ENCODE peak calls at places on chromosome 14, in ten cellular contexts. One of them, this sample, is unnamed.

GRCh38 chr14:83006071-83006670 is 1472.5 kb upstream of the SEL1L start:
- DNase-seq in WTC11: no peak
- DNase-seq in CD8-positive, alpha-beta T cell: no peak
- DNase-seq in glutamatergic neuron: no peak
- DNase-seq in esophagus muscularis mucosa: no peak
- DNase-seq in left lung: peak
- DNase-seq in mammary epithelial cell: no peak
- DNase-seq in GM13977: no peak
- DNase-seq in sigmoid colon: no peak
- DNase-seq in neural crest cell: no peak
- DNase-seq in this sample: no peak

GRCh38 chr14:85532981-85533820 is 3.3 kb downstream of the FLRT2 start:
- DNase-seq in GM13977: no peak
- DNase-seq in WTC11: peak
- DNase-seq in mammary epithelial cell: peak
- DNase-seq in neural crest cell: peak
- DNase-seq in CD8-positive, alpha-beta T cell: no peak
- DNase-seq in glutamatergic neuron: peak
- DNase-seq in sigmoid colon: peak
- DNase-seq in left lung: peak
- DNase-seq in esophagus muscularis mucosa: no peak
- DNase-seq in this sample: peak

GRCh38 chr14:92987148-92987570 is 64.2 kb downstream of the CHGA start:
- DNase-seq in CD8-positive, alpha-beta T cell: no peak
- DNase-seq in GM13977: no peak
- DNase-seq in neural crest cell: no peak
- DNase-seq in WTC11: no peak
- DNase-seq in mammary epithelial cell: no peak
- DNase-seq in left lung: no peak
- DNase-seq in glutamatergic neuron: no peak
- DNase-seq in sigmoid colon: no peak
- DNase-seq in esophagus muscularis mucosa: no peak
- DNase-seq in this sample: no peak

GRCh38 chr14:58808828-58809227 is 171.1 kb downstream of the DACT1 start:
- DNase-seq in glutamatergic neuron: no peak
- DNase-seq in WTC11: no peak
- DNase-seq in esophagus muscularis mucosa: peak
- DNase-seq in neural crest cell: no peak
- DNase-seq in CD8-positive, alpha-beta T cell: no peak
- DNase-seq in left lung: no peak
- DNase-seq in GM13977: no peak
- DNase-seq in sigmoid colon: no peak
- DNase-seq in mammary epithelial cell: no peak
- DNase-seq in this sample: no peak

GRCh38 chr14:91714805-91715204 is 17.1 kb downstream of the CATSPERB start:
- DNase-seq in sigmoid colon: no peak
- DNase-seq in esophagus muscularis mucosa: no peak
- DNase-seq in WTC11: peak
- DNase-seq in CD8-positive, alpha-beta T cell: peak
- DNase-seq in GM13977: no peak
- DNase-seq in left lung: no peak
- DNase-seq in glutamatergic neuron: no peak
- DNase-seq in mammary epithelial cell: no peak
- DNase-seq in neural crest cell: no peak
- DNase-seq in this sample: no peak

GRCh38 chr14:105412768-105413541 is 6.7 kb upstream of the MTA1 start:
- DNase-seq in left lung: no peak
- DNase-seq in neural crest cell: no peak
- DNase-seq in WTC11: peak
- DNase-seq in esophagus muscularis mucosa: no peak
- DNase-seq in glutamatergic neuron: no peak
- DNase-seq in mammary epithelial cell: no peak
- DNase-seq in CD8-positive, alpha-beta T cell: no peak
- DNase-seq in sigmoid colon: no peak
- DNase-seq in GM13977: no peak
- DNase-seq in this sample: no peak

GRCh38 chr14:39396448-39396847 is 35.8 kb downstream of the FBXO33 start:
- DNase-seq in esophagus muscularis mucosa: no peak
- DNase-seq in glutamatergic neuron: no peak
- DNase-seq in CD8-positive, alpha-beta T cell: no peak
- DNase-seq in left lung: no peak
- DNase-seq in GM13977: no peak
- DNase-seq in mammary epithelial cell: peak
- DNase-seq in sigmoid colon: no peak
- DNase-seq in neural crest cell: no peak
- DNase-seq in WTC11: no peak
- DNase-seq in this sample: no peak

GRCh38 chr14:31166271-31166561 is 41.4 kb downstream of the HECTD1 start:
- DNase-seq in glutamatergic neuron: no peak
- DNase-seq in left lung: no peak
- DNase-seq in GM13977: no peak
- DNase-seq in WTC11: no peak
- DNase-seq in sigmoid colon: no peak
- DNase-seq in esophagus muscularis mucosa: no peak
- DNase-seq in mammary epithelial cell: peak
- DNase-seq in CD8-positive, alpha-beta T cell: no peak
- DNase-seq in neural crest cell: no peak
- DNase-seq in this sample: no peak

GRCh38 chr14:83184531-83184930 is 1650.9 kb upstream of the SEL1L start:
- DNase-seq in WTC11: no peak
- DNase-seq in CD8-positive, alpha-beta T cell: no peak
- DNase-seq in esophagus muscularis mucosa: no peak
- DNase-seq in sigmoid colon: no peak
- DNase-seq in glutamatergic neuron: no peak
- DNase-seq in neural crest cell: no peak
- DNase-seq in left lung: no peak
- DNase-seq in mammary epithelial cell: no peak
- DNase-seq in GM13977: no peak
- DNase-seq in this sample: no peak

GRCh38 chr14:104865631-104866441 is 768 bp downstream of the CEP170B start:
- DNase-seq in left lung: peak
- DNase-seq in mammary epithelial cell: peak
- DNase-seq in neural crest cell: peak
- DNase-seq in esophagus muscularis mucosa: no peak
- DNase-seq in sigmoid colon: peak
- DNase-seq in glutamatergic neuron: peak
- DNase-seq in CD8-positive, alpha-beta T cell: no peak
- DNase-seq in WTC11: peak
- DNase-seq in GM13977: no peak
- DNase-seq in this sample: peak

GRCh38 chr14:54805080-54805479 is 97.5 kb downstream of the GCH1 start:
- DNase-seq in sigmoid colon: no peak
- DNase-seq in esophagus muscularis mucosa: no peak
- DNase-seq in mammary epithelial cell: no peak
- DNase-seq in neural crest cell: no peak
- DNase-seq in CD8-positive, alpha-beta T cell: no peak
- DNase-seq in glutamatergic neuron: no peak
- DNase-seq in left lung: no peak
- DNase-seq in GM13977: no peak
- DNase-seq in WTC11: no peak
- DNase-seq in this sample: no peak

GRCh38 chr14:39229222-39229543 is 4.5 kb upstream of the MIA2 start:
- DNase-seq in esophagus muscularis mucosa: no peak
- DNase-seq in mammary epithelial cell: no peak
- DNase-seq in neural crest cell: no peak
- DNase-seq in GM13977: no peak
- DNase-seq in glutamatergic neuron: no peak
- DNase-seq in left lung: no peak
- DNase-seq in WTC11: no peak
- DNase-seq in CD8-positive, alpha-beta T cell: peak
- DNase-seq in sigmoid colon: no peak
- DNase-seq in this sample: peak

GRCh38 chr14:29527286-29527685 is 400.4 kb downstream of the PRKD1 start:
- DNase-seq in WTC11: no peak
- DNase-seq in mammary epithelial cell: no peak
- DNase-seq in neural crest cell: no peak
- DNase-seq in esophagus muscularis mucosa: no peak
- DNase-seq in sigmoid colon: no peak
- DNase-seq in CD8-positive, alpha-beta T cell: no peak
- DNase-seq in glutamatergic neuron: no peak
- DNase-seq in GM13977: no peak
- DNase-seq in left lung: no peak
- DNase-seq in this sample: no peak

GRCh38 chr14:29518335-29518734 is 409.3 kb downstream of the PRKD1 start:
- DNase-seq in left lung: no peak
- DNase-seq in WTC11: no peak
- DNase-seq in esophagus muscularis mucosa: no peak
- DNase-seq in neural crest cell: no peak
- DNase-seq in CD8-positive, alpha-beta T cell: no peak
- DNase-seq in sigmoid colon: no peak
- DNase-seq in glutamatergic neuron: no peak
- DNase-seq in mammary epithelial cell: no peak
- DNase-seq in GM13977: no peak
- DNase-seq in this sample: no peak

DNA sequence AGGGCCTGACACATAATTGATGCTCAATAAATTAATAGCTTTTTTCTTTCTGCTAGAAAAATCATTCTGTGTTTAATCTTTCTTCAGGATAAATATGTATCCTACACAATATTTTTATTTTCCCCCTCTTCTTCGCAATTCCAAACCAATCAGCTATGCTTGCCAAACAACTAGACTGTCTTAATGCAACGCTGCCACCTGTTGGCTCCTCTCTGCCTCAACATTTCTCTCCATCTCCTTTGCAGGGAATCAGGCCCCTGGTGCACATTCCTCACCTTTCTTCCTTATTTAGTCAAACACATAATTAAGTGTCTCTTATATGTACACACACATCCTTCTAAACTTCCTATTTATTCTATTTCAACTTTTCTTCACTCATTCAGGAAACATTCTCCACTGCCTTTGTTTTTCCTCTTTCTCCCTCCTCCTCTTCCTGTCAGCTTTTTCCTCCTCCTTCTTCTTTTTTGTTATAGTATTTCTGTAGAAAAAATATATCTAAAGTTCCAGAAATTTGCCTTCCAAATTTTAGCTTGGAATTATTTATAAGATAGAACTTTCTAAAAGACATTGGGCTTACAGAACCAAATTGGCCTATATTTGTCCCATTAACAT is 406.0 kb downstream of the PRKD1 start:
- DNase-seq in esophagus muscularis mucosa: no peak
- DNase-seq in glutamatergic neuron: peak
- DNase-seq in neural crest cell: no peak
- DNase-seq in sigmoid colon: no peak
- DNase-seq in left lung: no peak
- DNase-seq in mammary epithelial cell: no peak
- DNase-seq in CD8-positive, alpha-beta T cell: no peak
- DNase-seq in WTC11: peak
- DNase-seq in GM13977: no peak
- DNase-seq in this sample: no peak
- TF ChIP-seq CTCF in esophagus muscularis mucosa: no peak
- TF ChIP-seq CTCF in glutamatergic neuron: no peak
- TF ChIP-seq CTCF in neural crest cell: peak
- TF ChIP-seq CTCF in sigmoid colon: no peak
- TF ChIP-seq CTCF in left lung: no peak
- TF ChIP-seq CTCF in mammary epithelial cell: peak
- TF ChIP-seq CTCF in CD8-positive, alpha-beta T cell: no peak
- TF ChIP-seq CTCF in WTC11: peak
- TF ChIP-seq CTCF in GM13977: peak
- TF ChIP-seq CTCF in this sample: no peak

DNA sequence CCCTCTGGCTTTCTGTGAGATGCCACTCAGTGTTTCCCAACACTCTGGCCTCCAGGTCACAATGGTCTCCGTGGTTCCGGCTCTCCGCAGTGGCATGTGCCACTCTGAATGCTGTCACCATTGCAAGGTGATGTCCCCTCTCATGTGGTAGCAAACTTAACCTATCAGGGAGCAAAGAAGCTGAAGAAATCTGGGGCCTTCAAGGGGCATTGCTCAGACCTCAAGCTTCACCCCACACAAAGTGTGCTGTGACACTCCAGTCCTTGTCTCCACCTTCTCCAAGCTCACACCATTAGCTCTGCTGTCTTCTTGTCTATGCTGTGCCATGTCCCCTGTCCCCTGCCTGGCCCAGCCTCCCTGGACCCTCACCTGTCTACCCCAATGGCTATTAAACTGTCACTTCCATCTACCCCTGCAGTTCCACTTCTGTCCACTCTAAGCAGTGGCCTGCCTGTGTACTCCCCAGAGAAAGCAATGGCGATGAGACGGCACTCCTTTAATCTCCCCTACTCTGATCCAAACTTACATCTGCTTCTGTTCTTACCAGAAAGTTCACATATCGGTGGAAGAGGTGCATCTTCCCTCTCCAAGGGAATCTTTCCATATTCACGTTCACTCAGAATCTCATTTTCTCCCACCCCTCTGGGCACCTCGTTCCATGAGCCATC is 93.7 kb downstream of the DHRS2 start:
- DNase-seq in CD8-positive, alpha-beta T cell: no peak
- DNase-seq in GM13977: no peak
- DNase-seq in mammary epithelial cell: no peak
- DNase-seq in WTC11: no peak
- DNase-seq in left lung: no peak
- DNase-seq in sigmoid colon: no peak
- DNase-seq in glutamatergic neuron: no peak
- DNase-seq in neural crest cell: no peak
- DNase-seq in esophagus muscularis mucosa: no peak
- DNase-seq in this sample: no peak
- TF ChIP-seq CTCF in CD8-positive, alpha-beta T cell: no peak
- TF ChIP-seq CTCF in GM13977: no peak
- TF ChIP-seq CTCF in mammary epithelial cell: peak
- TF ChIP-seq CTCF in WTC11: peak
- TF ChIP-seq CTCF in left lung: peak
- TF ChIP-seq CTCF in sigmoid colon: no peak
- TF ChIP-seq CTCF in glutamatergic neuron: no peak
- TF ChIP-seq CTCF in neural crest cell: peak
- TF ChIP-seq CTCF in esophagus muscularis mucosa: no peak
- TF ChIP-seq CTCF in this sample: no peak

DNA sequence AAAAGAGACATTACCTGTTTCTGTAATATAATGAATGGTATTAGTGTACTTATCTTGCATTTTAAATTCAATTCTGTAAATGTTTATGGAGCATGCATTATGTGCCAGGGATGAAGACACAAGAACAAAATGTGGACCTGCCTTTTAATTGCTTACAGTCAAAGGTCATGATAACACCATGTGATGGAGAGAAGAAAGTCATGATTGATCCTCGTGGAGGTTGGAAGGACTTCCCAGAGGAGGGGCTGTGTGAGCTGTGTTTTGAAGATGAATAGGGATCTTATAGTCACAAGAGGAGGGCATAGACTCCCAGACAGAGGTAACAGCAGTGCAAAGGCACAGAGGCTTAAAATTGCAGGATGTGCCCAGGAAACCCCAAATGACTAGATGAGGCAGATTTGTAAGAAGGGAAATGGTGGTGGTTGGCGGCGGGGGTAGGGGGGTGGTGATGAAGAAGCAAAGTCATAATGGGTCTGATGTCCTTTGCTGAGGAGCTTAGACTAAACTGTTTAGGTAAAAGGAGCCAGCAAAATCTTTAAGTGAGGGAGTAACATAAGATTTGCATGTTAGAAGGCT is 151.5 kb downstream of the PRKCH start:
- DNase-seq in neural crest cell: no peak
- DNase-seq in CD8-positive, alpha-beta T cell: peak
- DNase-seq in GM13977: no peak
- DNase-seq in WTC11: no peak
- DNase-seq in left lung: no peak
- DNase-seq in mammary epithelial cell: no peak
- DNase-seq in glutamatergic neuron: no peak
- DNase-seq in esophagus muscularis mucosa: no peak
- DNase-seq in sigmoid colon: no peak
- DNase-seq in this sample: no peak
- TF ChIP-seq CTCF in neural crest cell: no peak
- TF ChIP-seq CTCF in CD8-positive, alpha-beta T cell: no peak
- TF ChIP-seq CTCF in GM13977: no peak
- TF ChIP-seq CTCF in WTC11: no peak
- TF ChIP-seq CTCF in left lung: no peak
- TF ChIP-seq CTCF in mammary epithelial cell: no peak
- TF ChIP-seq CTCF in glutamatergic neuron: no peak
- TF ChIP-seq CTCF in esophagus muscularis mucosa: no peak
- TF ChIP-seq CTCF in sigmoid colon: no peak
- TF ChIP-seq CTCF in this sample: no peak

GRCh38 chr14:73777420-73777819 is 63.2 kb upstream of the PNMA1 start:
- DNase-seq in GM13977: no peak
- DNase-seq in WTC11: no peak
- DNase-seq in esophagus muscularis mucosa: no peak
- DNase-seq in CD8-positive, alpha-beta T cell: no peak
- DNase-seq in glutamatergic neuron: no peak
- DNase-seq in left lung: no peak
- DNase-seq in sigmoid colon: peak
- DNase-seq in mammary epithelial cell: no peak
- DNase-seq in neural crest cell: no peak
- DNase-seq in this sample: no peak
- TF ChIP-seq CTCF in GM13977: no peak
- TF ChIP-seq CTCF in WTC11: no peak
- TF ChIP-seq CTCF in esophagus muscularis mucosa: no peak
- TF ChIP-seq CTCF in CD8-positive, alpha-beta T cell: no peak
- TF ChIP-seq CTCF in glutamatergic neuron: no peak
- TF ChIP-seq CTCF in left lung: no peak
- TF ChIP-seq CTCF in sigmoid colon: no peak
- TF ChIP-seq CTCF in mammary epithelial cell: peak
- TF ChIP-seq CTCF in neural crest cell: no peak
- TF ChIP-seq CTCF in this sample: no peak

This sample was measured in GM20000.